ENCODE peak calls at places on chromosome 12, in eight cellular contexts. J is ovary, H is upper lobe of left lung, S is transverse colon, Z is sigmoid colon, B is esophagus muscularis mucosa, L is A549, P is SK-N-SH. W is an unnamed sample.

GRCh38 chr12:3294481-3294911 is 196.5 kb upstream of the PRMT8 start:
- DNase-seq in J (no peak), H (no peak), S (no peak), Z (no peak), B (no peak), L (no peak), P (peak), W (no peak)

GRCh38 chr12:59736786-59737185 is 141.0 kb downstream of the SLC16A7 start:
- DNase-seq in J (no peak), H (no peak), S (no peak), Z (no peak), B (no peak), L (no peak), P (no peak), W (no peak)

GRCh38 chr12:130590685-130591084 is 125.4 kb downstream of the RIMBP2 start:
- DNase-seq in J (no peak), H (no peak), S (no peak), Z (no peak), B (no peak), L (no peak), P (no peak), W (no peak)

GRCh38 chr12:12123209-12123608 is 52.5 kb downstream of the BCL2L14 start:
- DNase-seq in J (no peak), H (no peak), S (no peak), Z (no peak), B (no peak), L (no peak), P (no peak), W (no peak)

GRCh38 chr12:126974779-126975178 is 1292.2 kb upstream of the TMEM132C start:
- DNase-seq in J (no peak), H (no peak), S (no peak), Z (no peak), B (no peak), L (no peak), P (no peak), W (no peak)

GRCh38 chr12:10612954-10613333 is 465 bp downstream of the MAGOHB start:
- DNase-seq in J (no peak), H (no peak), S (no peak), Z (no peak), B (no peak), L (no peak), P (no peak), W (no peak)

GRCh38 chr12:28512876-28513275 is 322.6 kb downstream of the CCDC91 start:
- DNase-seq in J (no peak), H (no peak), S (no peak), Z (no peak), B (no peak), L (no peak), P (no peak), W (no peak)

GRCh38 chr12:28035483-28035882 is 63.0 kb upstream of the PTHLH start:
- DNase-seq in J (no peak), H (no peak), S (no peak), Z (no peak), B (no peak), L (no peak), P (no peak), W (no peak)

GRCh38 chr12:57476162-57476992 is 3.3 kb downstream of the ARHGAP9 start:
- DNase-seq in J (no peak), H (peak), S (peak), Z (no peak), B (no peak), L (no peak), P (no peak), W (peak)

GRCh38 chr12:21891763-21892217 is 49.4 kb downstream of the ABCC9 start:
- DNase-seq in J (peak), H (peak), S (peak), Z (peak), B (no peak), L (no peak), P (no peak), W (no peak)

GRCh38 chr12:93347054-93347786 is 30.5 kb upstream of the NUDT4 start:
- DNase-seq in J (no peak), H (no peak), S (no peak), Z (no peak), B (no peak), L (no peak), P (peak), W (no peak)

GRCh38 chr12:6067152-6067916 is 57.1 kb downstream of the VWF start:
- DNase-seq in J (no peak), H (peak), S (no peak), Z (no peak), B (no peak), L (peak), P (peak), W (peak)

GRCh38 chr12:26523708-26524150 is 309.3 kb downstream of the ITPR2 start:
- DNase-seq in J (peak), H (peak), S (peak), Z (peak), B (peak), L (no peak), P (peak), W (peak)

GRCh38 chr12:5230151-5230550 is 186.5 kb downstream of the KCNA5 start:
- DNase-seq in J (no peak), H (no peak), S (no peak), Z (no peak), B (no peak), L (no peak), P (no peak), W (no peak)

GRCh38 chr12:6084261-6084968 is 40.1 kb downstream of the VWF start:
- DNase-seq in J (no peak), H (peak), S (peak), Z (peak), B (no peak), L (peak), P (peak), W (no peak)

GRCh38 chr12:57490126-57490525 is 2.3 kb downstream of the MARS1 start:
- DNase-seq in J (no peak), H (no peak), S (no peak), Z (no peak), B (no peak), L (no peak), P (no peak), W (no peak)

GRCh38 chr12:49347307-49348237 is 884 bp downstream of the DNAJC22 start:
- DNase-seq in J (peak), H (peak), S (peak), Z (peak), B (no peak), L (peak), P (peak), W (peak)

GRCh38 chr12:104687823-104688573 is 231.2 kb downstream of the CHST11 start:
- DNase-seq in J (no peak), H (no peak), S (no peak), Z (no peak), B (no peak), L (no peak), P (no peak), W (no peak)

GRCh38 chr12:123896786-123897185 is 75.8 kb downstream of the CCDC92 start:
- DNase-seq in J (no peak), H (no peak), S (no peak), Z (peak), B (no peak), L (no peak), P (no peak), W (no peak)

GRCh38 chr12:59580050-59580449 is 15.8 kb upstream of the SLC16A7 start:
- DNase-seq in J (no peak), H (no peak), S (no peak), Z (no peak), B (no peak), L (no peak), P (no peak), W (no peak)

GRCh38 chr12:68175566-68176033 is 16.1 kb upstream of the IFNG start:
- DNase-seq in J (no peak), H (no peak), S (peak), Z (no peak), B (no peak), L (no peak), P (no peak), W (no peak)

GRCh38 chr12:104670439-104671406 is 214.0 kb downstream of the CHST11 start:
- DNase-seq in J (no peak), H (peak), S (no peak), Z (no peak), B (no peak), L (peak), P (no peak), W (no peak)

GRCh38 chr12:52442600-52443061 is 8.5 kb upstream of the KRT75 start:
- DNase-seq in J (no peak), H (no peak), S (no peak), Z (no peak), B (peak), L (peak), P (no peak), W (no peak)

GRCh38 chr12:41512531-41512930 is 324.4 kb downstream of the PDZRN4 start:
- DNase-seq in J (no peak), H (peak), S (no peak), Z (no peak), B (no peak), L (no peak), P (no peak), W (no peak)

GRCh38 chr12:49893753-49894752 is 9.6 kb downstream of the FAIM2 start:
- DNase-seq in J (no peak), H (no peak), S (no peak), Z (peak), B (no peak), L (peak), P (no peak), W (peak)

GRCh38 chr12:31035944-31036665 is 37.6 kb upstream of the DDX11 start:
- DNase-seq in J (no peak), H (no peak), S (no peak), Z (no peak), B (peak), L (no peak), P (no peak), W (no peak)

GRCh38 chr12:46443594-46444263 is 71.2 kb upstream of the SLC38A2 start:
- DNase-seq in J (no peak), H (no peak), S (no peak), Z (no peak), B (no peak), L (no peak), P (no peak), W (no peak)
- TF ChIP-seq CTCF in J (no peak), H (no peak), S (no peak), Z (no peak), B (no peak), L (no peak), P (no peak), W (no peak)

GRCh38 chr12:7994731-7995205 is 37.7 kb upstream of the FOXJ2 start:
- DNase-seq in J (no peak), H (no peak), S (no peak), Z (no peak), B (no peak), L (no peak), P (no peak), W (no peak)

GRCh38 chr12:7995266-7995963 is 37.1 kb upstream of the FOXJ2 start:
- DNase-seq in J (peak), H (peak), S (peak), Z (peak), B (peak), L (peak), P (peak), W (peak)

GRCh38 chr12:7985802-7986418 is 46.6 kb upstream of the FOXJ2 start:
- DNase-seq in J (no peak), H (no peak), S (no peak), Z (no peak), B (no peak), L (no peak), P (no peak), W (no peak)

GRCh38 chr12:7984900-7985299 is 47.6 kb upstream of the FOXJ2 start:
- DNase-seq in J (no peak), H (no peak), S (no peak), Z (no peak), B (no peak), L (no peak), P (no peak), W (no peak)

DNA sequence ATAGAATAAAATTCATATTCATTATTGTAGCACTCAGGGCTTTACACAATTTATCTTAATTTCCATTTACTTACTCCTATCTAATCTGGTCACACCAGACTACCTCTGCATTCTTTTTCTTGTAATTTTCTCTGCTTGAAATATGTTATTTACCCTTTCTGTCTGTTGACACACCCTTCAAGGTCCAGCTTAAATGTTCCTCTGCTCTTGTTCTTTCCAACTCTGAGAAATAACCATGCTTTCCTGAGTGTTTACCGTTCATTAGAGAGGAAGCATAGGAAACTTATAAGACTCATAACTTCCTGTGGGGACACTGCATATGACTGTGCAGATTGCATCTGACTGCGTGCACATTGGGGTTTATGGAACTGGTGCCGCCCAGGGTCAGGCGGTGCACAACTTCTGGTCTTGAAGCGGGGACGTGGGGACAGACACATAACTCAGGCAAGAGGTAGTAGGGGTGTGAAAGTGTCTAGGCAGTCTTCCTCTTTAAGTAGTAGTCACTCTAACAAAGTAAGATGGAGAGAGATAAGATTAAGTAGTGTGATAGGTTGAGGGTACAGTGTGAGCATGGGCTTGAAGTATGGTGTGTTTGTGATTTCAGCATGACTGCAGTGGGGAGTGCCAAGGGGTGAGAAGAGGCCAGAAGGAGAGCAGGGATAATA is 42.6 kb upstream of the FOXJ2 start:
- DNase-seq in J (no peak), H (peak), S (peak), Z (no peak), B (no peak), L (no peak), P (no peak), W (peak)
- TF ChIP-seq EP300 in J (no peak), H (peak), S (no peak), Z (no peak), B (no peak), L (no peak), P (no peak), W (no peak)

GRCh38 chr12:13348464-13348863 is 151.9 kb downstream of the EMP1 start:
- DNase-seq in J (no peak), H (no peak), S (no peak), Z (no peak), B (no peak), L (no peak), P (no peak), W (no peak)

GRCh38 chr12:13350381-13350780 is 153.9 kb downstream of the EMP1 start:
- DNase-seq in J (no peak), H (no peak), S (no peak), Z (no peak), B (no peak), L (no peak), P (no peak), W (no peak)

GRCh38 chr12:13350946-13351345 is 154.4 kb downstream of the EMP1 start:
- DNase-seq in J (no peak), H (no peak), S (no peak), Z (no peak), B (no peak), L (no peak), P (no peak), W (no peak)

GRCh38 chr12:13345722-13346121 is 149.2 kb downstream of the EMP1 start:
- DNase-seq in J (no peak), H (no peak), S (no peak), Z (no peak), B (peak), L (no peak), P (no peak), W (no peak)

DNA sequence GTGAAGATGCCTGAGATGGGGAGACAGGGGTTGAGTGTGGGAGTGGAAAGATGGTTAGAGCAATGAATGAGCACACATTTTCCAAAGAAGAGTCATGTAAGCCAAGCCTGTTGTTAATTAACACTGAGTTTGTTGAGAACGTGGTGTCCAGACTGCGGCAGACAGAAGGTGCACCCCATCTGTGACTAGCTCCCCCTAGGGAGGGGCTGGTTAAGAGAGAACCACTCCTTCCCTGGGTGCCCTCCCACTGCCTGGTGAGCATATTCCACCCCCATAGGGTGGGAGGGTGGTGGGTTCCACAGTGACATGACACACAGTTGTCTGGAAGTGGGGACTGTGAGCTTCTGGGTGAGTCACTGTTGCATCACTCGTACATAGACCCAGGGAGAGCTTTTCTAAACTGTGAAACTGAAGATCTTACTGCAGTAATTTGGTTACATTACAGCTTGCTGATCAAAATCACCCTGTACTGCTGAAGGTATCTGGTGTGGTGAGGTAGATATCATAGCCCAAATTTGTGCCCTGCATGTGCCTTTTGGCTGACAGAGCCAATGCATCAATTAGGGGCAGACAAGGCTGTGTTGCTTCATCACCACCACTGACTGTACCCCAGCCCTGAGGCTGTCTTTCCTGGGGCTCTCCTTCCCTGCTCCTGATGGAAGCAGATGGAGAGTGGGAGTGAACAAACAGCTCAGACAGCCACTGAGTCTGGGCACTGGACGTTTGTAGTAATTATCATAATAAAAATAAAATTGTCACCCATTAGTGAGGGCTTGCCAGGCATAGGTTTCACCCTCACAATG is 150.9 kb downstream of the EMP1 start:
- DNase-seq in J (no peak), H (no peak), S (no peak), Z (no peak), B (no peak), L (peak), P (no peak), W (no peak)
- TF ChIP-seq CTCF in J (no peak), H (no peak), S (no peak), Z (no peak), B (no peak), L (peak), P (no peak), W (no peak)

GRCh38 chr12:113853491-113853890 is 112.6 kb downstream of the RBM19 start:
- DNase-seq in J (no peak), H (no peak), S (no peak), Z (no peak), B (no peak), L (no peak), P (no peak), W (no peak)
- TF ChIP-seq EP300 in J (no peak), H (no peak), S (no peak), Z (no peak), B (no peak), L (no peak), P (no peak), W (no peak)

GRCh38 chr12:120468846-120469449 is 600 bp downstream of the SRSF9 start:
- DNase-seq in J (peak), H (peak), S (peak), Z (peak), B (no peak), L (peak), P (peak), W (peak)
- TF ChIP-seq CTCF in J (no peak), H (no peak), S (no peak), Z (no peak), B (no peak), L (no peak), P (no peak), W (no peak)

GRCh38 chr12:77891531-77892147 is 60.9 kb downstream of the NAV3 start:
- DNase-seq in J (no peak), H (no peak), S (no peak), Z (no peak), B (no peak), L (no peak), P (no peak), W (no peak)

GRCh38 chr12:77895699-77896098 is 65.0 kb downstream of the NAV3 start:
- DNase-seq in J (no peak), H (no peak), S (no peak), Z (no peak), B (no peak), L (no peak), P (no peak), W (no peak)

GRCh38 chr12:77894548-77894947 is 63.9 kb downstream of the NAV3 start:
- DNase-seq in J (no peak), H (no peak), S (no peak), Z (no peak), B (no peak), L (no peak), P (no peak), W (no peak)

GRCh38 chr12:77888611-77889010 is 57.9 kb downstream of the NAV3 start:
- DNase-seq in J (no peak), H (no peak), S (no peak), Z (no peak), B (no peak), L (peak), P (no peak), W (no peak)

DNA sequence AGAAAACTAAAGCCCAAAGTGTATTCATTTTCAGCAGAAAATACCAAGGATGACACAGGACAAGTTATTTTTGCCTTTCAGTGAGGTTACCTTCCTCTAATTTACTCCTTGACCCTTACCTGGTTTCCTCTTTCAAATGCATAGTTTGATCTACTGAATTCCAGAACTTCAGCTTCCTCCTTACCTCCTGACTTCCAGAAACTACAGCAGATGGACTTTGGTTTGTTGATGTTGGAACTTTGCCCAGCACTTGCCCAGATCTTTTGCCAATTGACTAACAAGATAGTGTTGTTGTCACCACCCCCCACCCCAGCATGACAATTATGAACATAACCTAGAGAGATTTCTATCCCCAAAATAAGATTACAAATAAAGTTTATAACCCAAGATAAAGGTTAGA is 63.2 kb downstream of the NAV3 start:
- DNase-seq in J (no peak), H (no peak), S (peak), Z (no peak), B (no peak), L (peak), P (no peak), W (peak)
- TF ChIP-seq EP300 in J (no peak), H (no peak), S (no peak), Z (no peak), B (no peak), L (no peak), P (peak), W (no peak)

DNA sequence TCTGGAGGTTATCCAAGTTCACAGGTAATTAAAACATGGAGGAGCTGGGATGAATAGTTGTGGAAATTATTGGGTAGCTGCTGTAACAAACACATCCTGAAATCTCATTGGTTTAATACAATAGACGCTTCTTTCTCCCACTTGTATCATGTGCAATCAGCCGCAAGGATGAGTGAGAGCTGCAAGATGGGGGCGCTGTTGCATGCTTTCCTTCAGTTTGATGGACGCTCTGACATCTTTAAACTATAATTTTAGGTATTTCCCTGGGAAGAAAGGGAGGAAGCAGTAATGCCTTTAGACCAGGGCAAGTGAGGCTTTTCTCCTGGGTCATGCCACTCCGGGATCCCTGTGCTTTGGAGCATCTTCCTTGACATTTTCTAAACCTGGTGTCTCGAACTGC is 178.7 kb downstream of the PAWR start:
- DNase-seq in J (no peak), H (no peak), S (no peak), Z (no peak), B (no peak), L (no peak), P (no peak), W (no peak)
- TF ChIP-seq CTCF in J (no peak), H (no peak), S (no peak), Z (no peak), B (no peak), L (peak), P (peak), W (no peak)